ENCODE peak calls at places on chromosomes 16 and 17, in four cellular contexts. X, K, U and L are unnamed samples.

GRCh38 chr16:60142991-60143705 is 1409.0 kb upstream of the GOT2 start:
- DNase-seq in U (no peak), X (no peak), K (peak), L (no peak)

GRCh38 chr17:36506249-36506826 is 19.9 kb downstream of the ZNHIT3 start:
- DNase-seq in U (no peak), X (no peak), K (no peak), L (no peak)

GRCh38 chr17:74305865-74306654 is 20.0 kb upstream of the KIF19 start:
- DNase-seq in U (no peak), X (no peak), K (peak), L (peak)

GRCh38 chr16:59045496-59045895 is 311.4 kb upstream of the GOT2 start:
- DNase-seq in K (peak), U (no peak), X (peak), L (no peak)

GRCh38 chr16:5374184-5374583 is 276.6 kb upstream of the EEF2KMT start:
- DNase-seq in U (no peak), X (no peak), K (no peak), L (no peak)

GRCh38 chr17:78390241-78391050 is 12.0 kb downstream of the PGS1 start:
- DNase-seq in X (peak), U (no peak), K (peak), L (peak)

GRCh38 chr17:47604268-47604927 is 45.3 kb upstream of the KPNB1 start:
- DNase-seq in K (no peak), X (peak), U (no peak), L (no peak)

GRCh38 chr17:47914296-47914948 is 18.4 kb downstream of the SP2 start:
- DNase-seq in U (no peak), X (no peak), K (no peak), L (no peak)

GRCh38 chr16:49934557-49935260 is 78.8 kb upstream of the ZNF423 start:
- DNase-seq in U (no peak), K (no peak), X (no peak), L (no peak)

GRCh38 chr17:15351925-15352324 is 10.5 kb upstream of the TEKT3 start:
- DNase-seq in U (no peak), K (no peak), X (peak), L (no peak)

GRCh38 chr17:48011405-48012150 is 26.0 kb downstream of the COPZ2 start:
- DNase-seq in X (peak), K (peak), U (no peak), L (peak)

GRCh38 chr17:10754109-10754508 is 24.3 kb upstream of the TMEM220 start:
- DNase-seq in U (no peak), K (peak), X (peak), L (peak)

GRCh38 chr17:14261406-14261805 is 24.7 kb upstream of the CDRT15 start:
- DNase-seq in K (no peak), U (no peak), X (no peak), L (no peak)

GRCh38 chr17:50059759-50060273 is 3.9 kb downstream of the ITGA3 start:
- DNase-seq in U (no peak), X (peak), K (no peak), L (no peak)

GRCh38 chr16:88527186-88527936 is 42.8 kb upstream of the ZC3H18 start:
- DNase-seq in U (no peak), K (peak), X (peak), L (peak)

GRCh38 chr16:84074721-84075120 is 32.1 kb upstream of the SLC38A8 start:
- DNase-seq in U (no peak), K (no peak), X (no peak), L (no peak)
- H3K56ac ChIP-seq in U (no peak), K (no peak), X (no peak), L (no peak)

GRCh38 chr16:14300631-14301149 is 229.6 kb downstream of the MRTFB start:
- DNase-seq in U (no peak), K (peak), X (peak), L (peak)

GRCh38 chr16:14302399-14303181 is 231.5 kb downstream of the MRTFB start:
- DNase-seq in K (peak), X (no peak), U (no peak), L (peak)

GRCh38 chr16:14302031-14302398 is 230.9 kb downstream of the MRTFB start:
- DNase-seq in K (peak), X (peak), U (no peak), L (peak)

GRCh38 chr16:14303182-14303618 is 232.1 kb downstream of the MRTFB start:
- DNase-seq in K (peak), X (peak), U (no peak), L (no peak)

DNA sequence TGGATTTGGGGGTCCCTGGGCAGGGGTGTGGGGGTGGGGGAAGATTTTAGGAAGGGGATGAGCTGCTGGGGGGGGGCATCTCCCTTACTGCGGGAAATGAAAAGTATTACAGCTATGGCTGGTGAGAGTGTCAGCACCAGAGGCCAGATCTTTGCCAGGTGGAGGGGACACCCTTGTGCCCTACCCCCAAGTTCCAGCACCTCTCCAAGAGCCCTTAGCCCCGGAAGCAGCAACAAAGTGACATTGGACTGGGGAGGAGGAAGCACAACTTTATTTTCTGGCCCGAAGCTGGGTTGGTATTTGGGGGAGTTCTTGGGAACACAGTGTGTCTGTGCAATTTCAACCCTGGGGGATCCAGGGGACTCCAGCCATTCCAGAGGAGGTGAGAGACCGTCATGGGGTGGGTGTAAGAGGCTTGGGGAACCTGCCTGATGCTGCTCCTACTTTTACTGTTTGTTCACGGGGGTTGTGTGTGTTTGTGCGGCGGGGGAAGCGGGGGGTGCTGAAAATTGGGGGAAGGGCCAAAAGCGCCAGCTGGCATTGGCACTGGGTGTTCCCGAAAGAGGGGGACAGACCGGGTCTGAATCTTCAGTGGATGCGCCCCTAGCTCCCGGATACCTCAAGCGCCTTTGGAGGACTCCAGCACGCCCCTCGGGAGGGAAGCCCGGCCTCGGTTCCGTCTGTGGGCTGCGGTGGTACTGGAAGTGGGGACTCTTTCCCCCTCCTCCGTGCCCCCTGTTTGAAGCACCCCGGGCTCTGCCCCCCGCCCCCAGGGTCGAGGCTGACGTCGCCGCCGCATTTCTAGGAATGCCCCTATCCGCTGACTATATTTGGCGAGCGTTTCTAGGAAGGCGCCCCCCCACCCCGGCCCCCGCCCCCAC is 230.3 kb downstream of the MRTFB start:
- DNase-seq in X (no peak), K (peak), U (no peak), L (peak)
- H3K23ac ChIP-seq in X (peak), K (peak), U (no peak), L (no peak)

GRCh38 chr16:70723740-70724145 is 37.9 kb upstream of the MTSS2 start:
- DNase-seq in X (no peak), K (no peak), U (no peak), L (no peak)
- H3K56ac ChIP-seq in X (no peak), K (no peak), U (no peak), L (no peak)

DNA sequence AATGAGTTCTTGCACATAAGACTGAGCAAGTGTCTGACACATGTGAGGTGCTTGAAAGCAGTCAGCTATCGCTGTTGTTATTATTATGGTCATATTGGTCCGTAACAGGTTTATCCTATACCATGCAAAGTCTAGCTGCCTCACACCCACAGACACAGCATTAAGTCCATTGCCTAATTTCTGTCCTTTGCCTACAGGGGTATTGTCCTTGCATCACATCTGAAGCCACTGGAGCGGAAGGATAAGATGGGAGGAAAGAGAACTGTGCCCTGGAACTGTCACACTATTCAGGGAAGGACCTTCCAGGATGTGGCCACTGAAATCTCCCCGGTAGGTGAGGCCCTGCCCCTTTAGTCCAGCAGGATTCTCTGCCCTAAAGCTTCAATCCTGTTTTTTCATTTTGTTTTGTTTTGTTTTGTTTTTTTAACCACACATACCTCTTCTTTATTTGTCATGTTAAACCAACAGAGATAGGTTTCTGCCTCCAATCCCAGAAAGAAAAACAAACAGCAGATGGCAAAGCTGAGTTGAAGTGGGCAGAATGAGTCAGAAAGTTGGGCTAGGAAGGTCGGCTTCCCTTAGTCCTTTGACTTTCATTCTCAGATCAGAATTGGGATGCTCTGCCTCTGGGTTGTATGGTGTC is 2.2 kb upstream of the EFTUD2 start:
- DNase-seq in X (peak), U (no peak), K (no peak), L (no peak)
- H3K23ac ChIP-seq in X (peak), U (no peak), K (no peak), L (no peak)

DNA sequence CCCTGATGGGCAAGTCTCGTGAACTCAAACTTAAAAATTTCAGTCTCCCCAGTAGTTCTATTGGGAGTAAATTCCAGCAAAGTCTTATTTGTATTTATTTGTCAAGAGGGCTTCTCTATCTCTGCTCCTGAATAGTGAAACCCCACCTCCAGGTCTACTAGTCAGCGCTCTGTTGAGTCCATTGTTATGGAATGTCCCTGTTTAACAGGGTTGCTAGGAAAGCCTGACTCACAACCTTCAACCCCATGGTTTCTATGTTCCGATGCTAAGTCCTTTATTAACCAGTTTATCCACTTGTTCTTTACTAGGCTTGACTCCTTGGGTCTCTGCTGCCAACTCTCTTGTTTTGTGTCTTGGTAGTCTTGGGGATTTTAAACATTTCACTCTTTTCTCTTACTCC is 250.7 kb upstream of the MYOCD start:
- DNase-seq in K (peak), U (no peak), X (peak), L (peak)
- H3K56ac ChIP-seq in K (no peak), U (no peak), X (no peak), L (no peak)